ENCODE peak calls at places on chromosomes 6 and 20, in nine cellular contexts. One of them, this sample, is unnamed.

GRCh38 chr20:51382986-51383821 is 159.3 kb downstream of the NFATC2 start:
- DNase-seq in astrocyte of the spinal cord: no peak
- DNase-seq in WTC11: no peak
- DNase-seq in left lung: no peak
- DNase-seq in HFFc6: no peak
- DNase-seq in BJ: no peak
- DNase-seq in H9: no peak
- DNase-seq in IMR-90: no peak
- DNase-seq in hepatocyte: peak
- DNase-seq in this sample: no peak

GRCh38 chr6:37860226-37860839 is 40.8 kb downstream of the ZFAND3 start:
- DNase-seq in astrocyte of the spinal cord: peak
- DNase-seq in WTC11: no peak
- DNase-seq in left lung: no peak
- DNase-seq in HFFc6: peak
- DNase-seq in BJ: no peak
- DNase-seq in H9: no peak
- DNase-seq in IMR-90: peak
- DNase-seq in hepatocyte: peak
- DNase-seq in this sample: no peak

GRCh38 chr20:42041000-42041565 is 422.9 kb upstream of the CHD6 start:
- DNase-seq in astrocyte of the spinal cord: no peak
- DNase-seq in WTC11: no peak
- DNase-seq in left lung: no peak
- DNase-seq in HFFc6: no peak
- DNase-seq in BJ: no peak
- DNase-seq in H9: no peak
- DNase-seq in IMR-90: no peak
- DNase-seq in hepatocyte: peak
- DNase-seq in this sample: no peak

GRCh38 chr20:45293041-45294002 is 13.3 kb upstream of the RBPJL start:
- DNase-seq in astrocyte of the spinal cord: peak
- DNase-seq in WTC11: peak
- DNase-seq in left lung: peak
- DNase-seq in HFFc6: peak
- DNase-seq in BJ: no peak
- DNase-seq in H9: peak
- DNase-seq in IMR-90: peak
- DNase-seq in hepatocyte: peak
- DNase-seq in this sample: peak

GRCh38 chr6:17417817-17418216 is 24.4 kb downstream of the CAP2 start:
- DNase-seq in astrocyte of the spinal cord: peak
- DNase-seq in WTC11: peak
- DNase-seq in left lung: no peak
- DNase-seq in HFFc6: peak
- DNase-seq in BJ: peak
- DNase-seq in H9: peak
- DNase-seq in IMR-90: peak
- DNase-seq in hepatocyte: peak
- DNase-seq in this sample: no peak

GRCh38 chr6:78570044-78570443 is 297.3 kb upstream of the IRAK1BP1 start:
- DNase-seq in astrocyte of the spinal cord: no peak
- DNase-seq in WTC11: peak
- DNase-seq in left lung: no peak
- DNase-seq in HFFc6: no peak
- DNase-seq in BJ: no peak
- DNase-seq in H9: peak
- DNase-seq in IMR-90: no peak
- DNase-seq in hepatocyte: no peak
- DNase-seq in this sample: no peak

GRCh38 chr6:135310291-135310690 is 129.2 kb downstream of the MYB start:
- DNase-seq in astrocyte of the spinal cord: no peak
- DNase-seq in WTC11: no peak
- DNase-seq in left lung: no peak
- DNase-seq in HFFc6: no peak
- DNase-seq in BJ: no peak
- DNase-seq in H9: no peak
- DNase-seq in IMR-90: no peak
- DNase-seq in hepatocyte: no peak
- DNase-seq in this sample: no peak

GRCh38 chr6:53794720-53795253 is at the start of gene LRRC1:
- DNase-seq in astrocyte of the spinal cord: peak
- DNase-seq in WTC11: peak
- DNase-seq in left lung: peak
- DNase-seq in HFFc6: peak
- DNase-seq in BJ: peak
- DNase-seq in H9: peak
- DNase-seq in IMR-90: peak
- DNase-seq in hepatocyte: peak
- DNase-seq in this sample: peak

GRCh38 chr20:15851576-15852075 is 721.6 kb downstream of the KIF16B start:
- DNase-seq in astrocyte of the spinal cord: no peak
- DNase-seq in WTC11: no peak
- DNase-seq in left lung: no peak
- DNase-seq in HFFc6: no peak
- DNase-seq in BJ: no peak
- DNase-seq in H9: no peak
- DNase-seq in IMR-90: no peak
- DNase-seq in hepatocyte: no peak
- DNase-seq in this sample: no peak

GRCh38 chr6:136677822-136678221 is 114.5 kb downstream of the MAP3K5 start:
- DNase-seq in astrocyte of the spinal cord: no peak
- DNase-seq in WTC11: no peak
- DNase-seq in left lung: no peak
- DNase-seq in HFFc6: no peak
- DNase-seq in BJ: no peak
- DNase-seq in H9: no peak
- DNase-seq in IMR-90: no peak
- DNase-seq in hepatocyte: peak
- DNase-seq in this sample: no peak

GRCh38 chr20:44787299-44787698 is 23.0 kb downstream of the RIMS4 start:
- DNase-seq in astrocyte of the spinal cord: no peak
- DNase-seq in WTC11: no peak
- DNase-seq in left lung: peak
- DNase-seq in HFFc6: no peak
- DNase-seq in BJ: no peak
- DNase-seq in H9: no peak
- DNase-seq in IMR-90: no peak
- DNase-seq in hepatocyte: no peak
- DNase-seq in this sample: no peak

GRCh38 chr6:32627831-32628230 is 9.4 kb upstream of the HLA-DQA1 start:
- DNase-seq in astrocyte of the spinal cord: peak
- DNase-seq in WTC11: no peak
- DNase-seq in left lung: no peak
- DNase-seq in HFFc6: no peak
- DNase-seq in BJ: no peak
- DNase-seq in H9: peak
- DNase-seq in IMR-90: peak
- DNase-seq in hepatocyte: peak
- DNase-seq in this sample: no peak

GRCh38 chr6:165986647-165987482 is 180.8 kb downstream of the TBXT start:
- DNase-seq in astrocyte of the spinal cord: peak
- DNase-seq in WTC11: peak
- DNase-seq in left lung: no peak
- DNase-seq in HFFc6: no peak
- DNase-seq in BJ: no peak
- DNase-seq in H9: no peak
- DNase-seq in IMR-90: peak
- DNase-seq in hepatocyte: no peak
- DNase-seq in this sample: no peak

GRCh38 chr6:140320799-140321099 is 946.3 kb upstream of the CITED2 start:
- DNase-seq in astrocyte of the spinal cord: no peak
- DNase-seq in WTC11: no peak
- DNase-seq in left lung: no peak
- DNase-seq in HFFc6: no peak
- DNase-seq in BJ: no peak
- DNase-seq in H9: no peak
- DNase-seq in IMR-90: no peak
- DNase-seq in hepatocyte: no peak
- DNase-seq in this sample: no peak

GRCh38 chr6:9830808-9831207 is 584.1 kb downstream of the TFAP2A start:
- DNase-seq in astrocyte of the spinal cord: no peak
- DNase-seq in WTC11: no peak
- DNase-seq in left lung: no peak
- DNase-seq in HFFc6: no peak
- DNase-seq in BJ: no peak
- DNase-seq in H9: no peak
- DNase-seq in IMR-90: peak
- DNase-seq in hepatocyte: no peak
- DNase-seq in this sample: no peak

GRCh38 chr6:99111590-99111989 is 163.8 kb upstream of the FBXL4 start:
- DNase-seq in astrocyte of the spinal cord: no peak
- DNase-seq in WTC11: no peak
- DNase-seq in left lung: no peak
- DNase-seq in HFFc6: no peak
- DNase-seq in BJ: no peak
- DNase-seq in H9: no peak
- DNase-seq in IMR-90: no peak
- DNase-seq in hepatocyte: no peak
- DNase-seq in this sample: no peak

GRCh38 chr6:129759851-129760595 is 50.0 kb upstream of the ARHGAP18 start:
- DNase-seq in astrocyte of the spinal cord: no peak
- DNase-seq in WTC11: no peak
- DNase-seq in left lung: no peak
- DNase-seq in HFFc6: peak
- DNase-seq in BJ: peak
- DNase-seq in H9: no peak
- DNase-seq in IMR-90: peak
- DNase-seq in hepatocyte: no peak
- DNase-seq in this sample: no peak

GRCh38 chr6:106381871-106382270 is 21.4 kb downstream of the CRYBG1 start:
- DNase-seq in astrocyte of the spinal cord: no peak
- DNase-seq in WTC11: no peak
- DNase-seq in left lung: no peak
- DNase-seq in HFFc6: no peak
- DNase-seq in BJ: no peak
- DNase-seq in H9: no peak
- DNase-seq in IMR-90: no peak
- DNase-seq in hepatocyte: no peak
- DNase-seq in this sample: no peak

GRCh38 chr6:111541720-111542065 is 58.7 kb upstream of the REV3L start:
- DNase-seq in astrocyte of the spinal cord: no peak
- DNase-seq in WTC11: no peak
- DNase-seq in left lung: no peak
- DNase-seq in HFFc6: no peak
- DNase-seq in BJ: no peak
- DNase-seq in H9: no peak
- DNase-seq in IMR-90: no peak
- DNase-seq in hepatocyte: no peak
- DNase-seq in this sample: no peak
- TF ChIP-seq CTCF in astrocyte of the spinal cord: no peak
- TF ChIP-seq CTCF in WTC11: no peak
- TF ChIP-seq CTCF in left lung: no peak
- TF ChIP-seq CTCF in HFFc6: no peak
- TF ChIP-seq CTCF in BJ: no peak
- TF ChIP-seq CTCF in H9: no peak
- TF ChIP-seq CTCF in IMR-90: no peak
- TF ChIP-seq CTCF in hepatocyte: no peak
- TF ChIP-seq CTCF in this sample: no peak

GRCh38 chr6:7579850-7580249 is 10.1 kb upstream of the SNRNP48 start:
- DNase-seq in astrocyte of the spinal cord: no peak
- DNase-seq in WTC11: no peak
- DNase-seq in left lung: no peak
- DNase-seq in HFFc6: no peak
- DNase-seq in BJ: no peak
- DNase-seq in H9: no peak
- DNase-seq in IMR-90: no peak
- DNase-seq in hepatocyte: no peak
- DNase-seq in this sample: no peak

GRCh38 chr6:7578949-7579348 is 11.0 kb upstream of the SNRNP48 start:
- DNase-seq in astrocyte of the spinal cord: no peak
- DNase-seq in WTC11: no peak
- DNase-seq in left lung: no peak
- DNase-seq in HFFc6: no peak
- DNase-seq in BJ: no peak
- DNase-seq in H9: no peak
- DNase-seq in IMR-90: no peak
- DNase-seq in hepatocyte: no peak
- DNase-seq in this sample: no peak

GRCh38 chr6:7580927-7581618 is 8.9 kb upstream of the SNRNP48 start:
- DNase-seq in astrocyte of the spinal cord: no peak
- DNase-seq in WTC11: no peak
- DNase-seq in left lung: no peak
- DNase-seq in HFFc6: no peak
- DNase-seq in BJ: no peak
- DNase-seq in H9: no peak
- DNase-seq in IMR-90: no peak
- DNase-seq in hepatocyte: no peak
- DNase-seq in this sample: no peak

GRCh38 chr6:7585287-7585930 is 4.6 kb upstream of the SNRNP48 start:
- DNase-seq in astrocyte of the spinal cord: no peak
- DNase-seq in WTC11: no peak
- DNase-seq in left lung: no peak
- DNase-seq in HFFc6: no peak
- DNase-seq in BJ: no peak
- DNase-seq in H9: no peak
- DNase-seq in IMR-90: no peak
- DNase-seq in hepatocyte: no peak
- DNase-seq in this sample: no peak

DNA sequence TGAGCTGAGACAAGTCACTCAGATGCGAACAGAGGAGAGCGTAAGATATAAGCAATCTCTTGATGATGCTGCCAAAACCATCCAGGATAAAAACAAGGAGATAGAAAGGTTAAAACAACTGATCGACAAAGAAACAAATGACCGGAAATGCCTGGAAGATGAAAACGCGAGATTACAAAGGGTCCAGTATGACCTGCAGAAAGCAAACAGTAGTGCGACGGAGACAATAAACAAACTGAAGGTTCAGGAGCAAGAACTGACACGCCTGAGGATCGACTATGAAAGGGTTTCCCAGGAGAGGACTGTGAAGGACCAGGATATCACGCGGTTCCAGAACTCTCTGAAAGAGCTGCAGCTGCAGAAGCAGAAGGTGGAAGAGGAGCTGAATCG is 9.5 kb upstream of the SNRNP48 start:
- DNase-seq in astrocyte of the spinal cord: no peak
- DNase-seq in WTC11: no peak
- DNase-seq in left lung: no peak
- DNase-seq in HFFc6: no peak
- DNase-seq in BJ: no peak
- DNase-seq in H9: no peak
- DNase-seq in IMR-90: no peak
- DNase-seq in hepatocyte: no peak
- DNase-seq in this sample: no peak
- TF ChIP-seq CTCF in astrocyte of the spinal cord: no peak
- TF ChIP-seq CTCF in WTC11: no peak
- TF ChIP-seq CTCF in left lung: no peak
- TF ChIP-seq CTCF in HFFc6: no peak
- TF ChIP-seq CTCF in BJ: no peak
- TF ChIP-seq CTCF in H9: no peak
- TF ChIP-seq CTCF in IMR-90: no peak
- TF ChIP-seq CTCF in hepatocyte: no peak
- TF ChIP-seq CTCF in this sample: no peak

GRCh38 chr20:36506253-36506652 is 35.1 kb upstream of the MYL9 start:
- DNase-seq in astrocyte of the spinal cord: no peak
- DNase-seq in WTC11: no peak
- DNase-seq in left lung: no peak
- DNase-seq in HFFc6: peak
- DNase-seq in BJ: no peak
- DNase-seq in H9: no peak
- DNase-seq in IMR-90: no peak
- DNase-seq in hepatocyte: no peak
- DNase-seq in this sample: no peak
- TF ChIP-seq CTCF in astrocyte of the spinal cord: peak
- TF ChIP-seq CTCF in WTC11: no peak
- TF ChIP-seq CTCF in left lung: no peak
- TF ChIP-seq CTCF in HFFc6: peak
- TF ChIP-seq CTCF in BJ: peak
- TF ChIP-seq CTCF in H9: peak
- TF ChIP-seq CTCF in IMR-90: peak
- TF ChIP-seq CTCF in hepatocyte: no peak
- TF ChIP-seq CTCF in this sample: peak

GRCh38 chr6:168232989-168233874 is 86.3 kb downstream of the DACT2 start:
- DNase-seq in astrocyte of the spinal cord: no peak
- DNase-seq in WTC11: no peak
- DNase-seq in left lung: no peak
- DNase-seq in HFFc6: no peak
- DNase-seq in BJ: no peak
- DNase-seq in H9: no peak
- DNase-seq in IMR-90: no peak
- DNase-seq in hepatocyte: no peak
- DNase-seq in this sample: no peak
- TF ChIP-seq CTCF in astrocyte of the spinal cord: no peak
- TF ChIP-seq CTCF in WTC11: no peak
- TF ChIP-seq CTCF in left lung: no peak
- TF ChIP-seq CTCF in HFFc6: no peak
- TF ChIP-seq CTCF in BJ: no peak
- TF ChIP-seq CTCF in H9: peak
- TF ChIP-seq CTCF in IMR-90: no peak
- TF ChIP-seq CTCF in hepatocyte: no peak
- TF ChIP-seq CTCF in this sample: no peak